ENCODE peak calls at places on chromosomes 4 and X, in six cellular contexts. O is body of pancreas, V is mammary epithelial cell, Z is RWPE1, C is OCI-LY7, P is psoas muscle. Y is an unnamed sample.
A peak's percentile ranks its signal among the peaks of the same experiment; 100 is the strongest.

GRCh38 chr4:139819082-139819481 is 153.5 kb downstream of the MGST2 start:
- DNase-seq in P (no peak), C (no peak), Z (no peak), V (no peak), O (no peak), Y (no peak)

GRCh38 chr4:123443401-123444297 is 47.1 kb downstream of the SPRY1 start:
- DNase-seq in P (no peak), C (peak; percentile 71), Z (no peak), V (no peak), O (no peak), Y (no peak)

GRCh38 chr4:11675051-11675800 is 246.5 kb upstream of the HS3ST1 start:
- DNase-seq in Z (no peak), C (no peak), O (no peak), P (no peak), V (no peak), Y (no peak)

GRCh38 chrX:1600406-1601050 is 9.1 kb downstream of the AKAP17A start:
- DNase-seq in Z (no peak), O (no peak), C (no peak), P (no peak), V (no peak), Y (no peak)

GRCh38 chrX:40164751-40165150 is 67.0 kb upstream of the BCOR start:
- DNase-seq in V (no peak), C (no peak), Z (no peak), O (no peak), P (no peak), Y (no peak)

GRCh38 chrX:121579016-121579760 is 531.8 kb downstream of the GLUD2 start:
- DNase-seq in V (peak; percentile 12), C (peak; percentile 55), O (no peak), P (no peak), Z (no peak), Y (no peak)

GRCh38 chr4:85867281-85867680 is 392.3 kb downstream of the ARHGAP24 start:
- DNase-seq in Z (no peak), V (no peak), O (no peak), P (no peak), C (no peak), Y (no peak)

GRCh38 chrX:118562574-118563164 is 67.1 kb downstream of the DOCK11 start:
- DNase-seq in O (no peak), P (no peak), Z (no peak), C (no peak), V (no peak), Y (no peak)

GRCh38 chr4:148444296-148445070 is 2.3 kb upstream of the NR3C2 start:
- DNase-seq in P (peak; percentile 51), C (peak; percentile 14), Z (no peak), V (peak; percentile 4), O (peak; percentile 47), Y (no peak)

GRCh38 chr4:176123710-176124407 is 58.2 kb downstream of the WDR17 start:
- DNase-seq in O (peak; percentile 45), V (peak; percentile 3), C (peak; percentile 25), Z (peak; percentile 2), P (no peak), Y (no peak)

GRCh38 chr4:14841801-14842748 is 160.2 kb upstream of the CPEB2 start:
- DNase-seq in V (peak; percentile 31), P (peak; percentile 48), Z (peak; percentile 36), C (no peak), O (no peak), Y (peak; percentile 24)

GRCh38 chr4:160110891-160111290 is 1008.0 kb downstream of the RAPGEF2 start:
- DNase-seq in V (no peak), P (no peak), C (no peak), O (no peak), Z (no peak), Y (no peak)

GRCh38 chrX:110214684-110215083 is 103.2 kb downstream of the AMMECR1 start:
- DNase-seq in Z (no peak), O (no peak), C (no peak), P (no peak), V (no peak), Y (no peak)

GRCh38 chrX:26138043-26138442 is at the start of gene MAGEB18:
- DNase-seq in O (no peak), V (no peak), P (no peak), C (no peak), Z (no peak), Y (no peak)

GRCh38 chrX:110082156-110082555 is 79.2 kb downstream of the TMEM164 start:
- DNase-seq in O (peak; percentile 42), V (peak; percentile 86), Z (peak; percentile 11), P (no peak), C (no peak), Y (peak; percentile 60)

GRCh38 chr4:147174561-147174960 is 228.9 kb upstream of the TTC29 start:
- DNase-seq in P (no peak), C (no peak), O (no peak), V (no peak), Z (no peak), Y (no peak)

GRCh38 chr4:70956570-70957210 is 36.8 kb upstream of the DCK start:
- DNase-seq in C (no peak), V (no peak), P (no peak), O (no peak), Z (no peak), Y (no peak)

GRCh38 chr4:169090479-169091215 is 80.6 kb upstream of the CBR4 start:
- DNase-seq in P (no peak), Z (no peak), C (no peak), O (no peak), V (no peak), Y (no peak)

GRCh38 chr4:31194823-31195222 is 474.7 kb downstream of the PCDH7 start:
- DNase-seq in Z (no peak), V (no peak), P (no peak), O (no peak), C (no peak), Y (no peak)

GRCh38 chr4:105979506-105979905 is 84.2 kb downstream of the NPNT start:
- DNase-seq in O (no peak), V (no peak), Z (no peak), P (no peak), C (no peak), Y (no peak)

GRCh38 chr4:105978684-105979296 is 83.5 kb downstream of the NPNT start:
- DNase-seq in V (peak; percentile 33), C (no peak), P (peak; percentile 26), O (peak; percentile 28), Z (no peak), Y (no peak)

GRCh38 chr4:105972946-105973621 is 77.8 kb downstream of the NPNT start:
- DNase-seq in V (no peak), O (no peak), Z (no peak), P (no peak), C (no peak), Y (no peak)

GRCh38 chr4:105971032-105971431 is 75.8 kb downstream of the NPNT start:
- DNase-seq in C (no peak), O (no peak), Z (no peak), V (no peak), P (no peak), Y (no peak)

DNA sequence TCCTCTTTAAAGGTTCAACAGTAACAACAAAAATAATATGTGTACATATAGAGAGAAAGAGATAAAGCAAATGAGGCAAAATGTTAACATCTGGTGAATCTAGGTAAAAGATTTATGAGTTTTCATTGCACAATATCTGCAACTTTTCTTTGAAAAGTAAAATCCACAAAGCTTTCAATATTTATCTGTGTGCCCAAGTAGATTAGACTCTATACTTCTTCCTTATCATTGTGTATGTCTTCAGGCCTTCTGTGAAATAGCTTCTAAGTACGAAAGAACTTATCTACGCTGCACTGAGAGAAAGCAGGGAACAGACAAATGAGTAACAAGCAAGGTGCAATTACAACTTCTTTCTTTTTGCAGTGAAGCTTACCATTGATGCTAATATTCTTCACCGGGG is 81.6 kb downstream of the NPNT start:
- DNase-seq in P (no peak), Z (no peak), V (no peak), C (no peak), O (no peak), Y (no peak)
- H3K27ac ChIP-seq in P (no peak overlapping the region), Z (no peak overlapping the region), V (no peak overlapping the region), C (no peak overlapping the region), O (no peak overlapping the region), Y (no peak overlapping the region)

GRCh38 chrX:137166591-137166990 is 132.8 kb upstream of the GPR101 start:
- DNase-seq in Z (no peak), V (no peak), C (no peak), O (peak; percentile 13), P (no peak), Y (no peak)
- H3K27ac ChIP-seq in Z (no peak overlapping the region), V (no peak overlapping the region), C (no peak overlapping the region), O (no peak overlapping the region), P (no peak overlapping the region), Y (no peak overlapping the region)

GRCh38 chr4:41622816-41623215 is 84.9 kb downstream of the LIMCH1 start:
- DNase-seq in P (no peak), C (no peak), Z (no peak), V (no peak), O (no peak), Y (no peak)
- H3K27ac ChIP-seq in P (no peak overlapping the region), C (no peak overlapping the region), Z (no peak overlapping the region), V (no peak overlapping the region), O (no peak overlapping the region), Y (no peak overlapping the region)

DNA sequence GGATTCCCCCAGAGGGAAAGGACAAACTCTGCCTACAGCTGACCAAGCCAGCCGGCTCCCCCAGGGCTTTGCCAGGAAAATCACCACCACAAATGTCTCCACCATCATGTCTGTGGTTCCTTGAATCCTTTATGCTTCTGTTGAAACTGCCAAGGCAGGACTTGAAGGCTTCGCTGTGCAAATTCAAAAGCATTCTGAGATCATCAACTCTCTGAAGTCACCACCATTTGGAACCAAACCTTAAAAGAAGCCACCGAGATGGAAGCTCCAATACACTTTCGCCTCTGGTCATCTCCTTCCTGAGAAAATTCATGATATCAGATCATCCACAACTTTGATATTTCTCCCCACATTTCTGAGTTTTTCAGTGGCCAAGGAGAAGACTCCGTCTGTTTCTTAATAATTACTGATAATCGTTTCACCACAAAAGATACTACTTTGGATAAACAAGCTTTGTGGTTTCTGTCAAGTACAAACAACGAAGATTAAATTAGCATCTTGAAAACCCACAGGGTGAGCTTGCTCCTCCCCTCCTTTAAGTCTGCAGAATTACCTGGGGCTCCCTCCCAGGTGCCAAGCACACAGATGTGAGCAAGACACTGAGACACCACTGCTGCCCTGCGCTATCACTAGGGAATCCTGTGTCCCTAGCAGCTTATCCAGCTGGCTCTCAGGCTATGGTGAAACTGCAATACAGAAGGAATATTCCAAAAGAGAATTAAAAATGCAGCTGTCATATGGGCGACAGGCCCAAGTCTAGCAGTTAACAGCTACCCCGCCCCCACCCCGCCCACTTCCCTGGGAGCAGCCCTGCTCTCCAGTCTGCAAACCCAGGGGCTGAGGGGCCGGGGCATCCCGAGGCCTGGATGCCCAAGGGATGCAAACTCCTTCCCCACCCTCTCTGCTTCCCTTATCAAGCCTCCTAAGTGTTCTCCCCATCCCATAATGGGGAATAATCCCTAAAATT is 125.0 kb upstream of the TBL1X start:
- DNase-seq in O (no peak), V (no peak), C (no peak), Z (no peak), P (peak; percentile 34), Y (no peak)
- H3K27ac ChIP-seq in O (peak overlapping the region; percentile 59), V (no peak overlapping the region), C (no peak overlapping the region), Z (no peak overlapping the region), P (peak overlapping the region; percentile 62), Y (no peak overlapping the region)

Y was measured in epithelial cell of prostate.